ENCODE peak calls at places on chromosomes 13 and 19, in eight cellular contexts. R, Y, C, S, D, V, K and O are unnamed samples.

GRCh38 chr13:110629735-110630134 is 14.4 kb downstream of the NAXD start:
- DNase-seq in R (no peak), Y (no peak), C (peak), S (peak), D (no peak), V (no peak), K (peak), O (no peak)

GRCh38 chr19:47608074-47608907 is 643 bp upstream of the BICRA start:
- DNase-seq in R (peak), Y (peak), C (peak), S (peak), D (peak), V (peak), K (peak), O (peak)

GRCh38 chr13:51666316-51666715 is 82.1 kb downstream of the WDFY2 start:
- DNase-seq in R (no peak), Y (no peak), C (no peak), S (no peak), D (no peak), V (no peak), K (no peak), O (no peak)

GRCh38 chr19:45595814-45596213 is 6.2 kb downstream of the GPR4 start:
- DNase-seq in R (no peak), Y (no peak), C (no peak), S (no peak), D (no peak), V (no peak), K (peak), O (peak)

GRCh38 chr13:22561581-22561980 is 619.2 kb upstream of the SGCG start:
- DNase-seq in R (peak), Y (no peak), C (no peak), S (no peak), D (no peak), V (no peak), K (peak), O (no peak)

GRCh38 chr13:39603424-39603947 is 493 bp upstream of the LHFPL6 start:
- DNase-seq in R (peak), Y (no peak), C (no peak), S (no peak), D (no peak), V (no peak), K (peak), O (peak)

GRCh38 chr13:98447881-98448641 is 128.8 kb downstream of the STK24 start:
- DNase-seq in R (no peak), Y (no peak), C (no peak), S (no peak), D (peak), V (no peak), K (peak), O (peak)

GRCh38 chr19:44846455-44847143 is 502 bp downstream of the NECTIN2 start:
- DNase-seq in R (peak), Y (no peak), C (no peak), S (no peak), D (no peak), V (peak), K (no peak), O (peak)

GRCh38 chr13:51825681-51826254 is 19.2 kb downstream of the TMEM272 start:
- DNase-seq in R (no peak), Y (no peak), C (no peak), S (no peak), D (no peak), V (no peak), K (no peak), O (no peak)

GRCh38 chr13:26469602-26470001 is 87.9 kb upstream of the WASF3 start:
- DNase-seq in R (no peak), Y (no peak), C (no peak), S (no peak), D (no peak), V (no peak), K (no peak), O (no peak)

GRCh38 chr13:37475151-37475550 is 123.4 kb downstream of the POSTN start:
- DNase-seq in R (no peak), Y (no peak), C (no peak), S (no peak), D (no peak), V (no peak), K (no peak), O (no peak)

GRCh38 chr19:10228925-10229324 is 2.2 kb downstream of the S1PR2 start:
- DNase-seq in R (no peak), Y (no peak), C (peak), S (peak), D (peak), V (no peak), K (peak), O (no peak)

GRCh38 chr19:13588953-13589833 is 82.9 kb upstream of the CACNA1A start:
- DNase-seq in R (peak), Y (peak), C (peak), S (peak), D (peak), V (peak), K (peak), O (peak)